ENCODE peak calls at places on chromosomes 4 and X, in eight cellular contexts. One of them, this sample, is unnamed.

GRCh38 chr4:6342530-6343293 is 73.1 kb downstream of the WFS1 start:
- DNase-seq in upper lobe of right lung: no peak
- DNase-seq in lower leg skin: no peak
- DNase-seq in CD4-positive, CD25-positive, alpha-beta regulatory T cell: no peak
- DNase-seq in ovary: no peak
- DNase-seq in kidney: peak
- DNase-seq in left ventricle myocardium inferior: peak
- DNase-seq in brain microvascular endothelial cell: no peak
- DNase-seq in this sample: no peak

GRCh38 chr4:81946996-81947395 is 426.8 kb downstream of the HNRNPD start:
- DNase-seq in brain microvascular endothelial cell: no peak
- DNase-seq in upper lobe of right lung: no peak
- DNase-seq in ovary: no peak
- DNase-seq in lower leg skin: no peak
- DNase-seq in left ventricle myocardium inferior: no peak
- DNase-seq in kidney: no peak
- DNase-seq in CD4-positive, CD25-positive, alpha-beta regulatory T cell: no peak
- DNase-seq in this sample: no peak

GRCh38 chr4:110793890-110794588 is 171.2 kb upstream of the PITX2 start:
- DNase-seq in left ventricle myocardium inferior: no peak
- DNase-seq in upper lobe of right lung: no peak
- DNase-seq in CD4-positive, CD25-positive, alpha-beta regulatory T cell: no peak
- DNase-seq in ovary: no peak
- DNase-seq in kidney: no peak
- DNase-seq in lower leg skin: no peak
- DNase-seq in brain microvascular endothelial cell: no peak
- DNase-seq in this sample: no peak

GRCh38 chr4:55733874-55734437 is 85.6 kb upstream of the EXOC1L start:
- DNase-seq in ovary: no peak
- DNase-seq in left ventricle myocardium inferior: peak
- DNase-seq in kidney: peak
- DNase-seq in lower leg skin: peak
- DNase-seq in CD4-positive, CD25-positive, alpha-beta regulatory T cell: no peak
- DNase-seq in brain microvascular endothelial cell: peak
- DNase-seq in upper lobe of right lung: peak
- DNase-seq in this sample: no peak

GRCh38 chr4:8350841-8351461 is 81.4 kb downstream of the HTRA3 start:
- DNase-seq in lower leg skin: peak
- DNase-seq in kidney: peak
- DNase-seq in brain microvascular endothelial cell: no peak
- DNase-seq in upper lobe of right lung: no peak
- DNase-seq in left ventricle myocardium inferior: no peak
- DNase-seq in CD4-positive, CD25-positive, alpha-beta regulatory T cell: no peak
- DNase-seq in ovary: no peak
- DNase-seq in this sample: no peak

GRCh38 chrX:53674581-53674980 is 11.9 kb downstream of the HUWE1 start:
- DNase-seq in kidney: no peak
- DNase-seq in lower leg skin: no peak
- DNase-seq in upper lobe of right lung: no peak
- DNase-seq in left ventricle myocardium inferior: no peak
- DNase-seq in CD4-positive, CD25-positive, alpha-beta regulatory T cell: no peak
- DNase-seq in ovary: no peak
- DNase-seq in brain microvascular endothelial cell: no peak
- DNase-seq in this sample: no peak

GRCh38 chrX:153556767-153557166 is 39.3 kb downstream of the ATP2B3 start:
- DNase-seq in left ventricle myocardium inferior: no peak
- DNase-seq in lower leg skin: no peak
- DNase-seq in upper lobe of right lung: no peak
- DNase-seq in CD4-positive, CD25-positive, alpha-beta regulatory T cell: no peak
- DNase-seq in ovary: no peak
- DNase-seq in brain microvascular endothelial cell: no peak
- DNase-seq in kidney: no peak
- DNase-seq in this sample: no peak

GRCh38 chr4:119103263-119103662 is 32.4 kb upstream of the MYOZ2 start:
- DNase-seq in CD4-positive, CD25-positive, alpha-beta regulatory T cell: no peak
- DNase-seq in brain microvascular endothelial cell: peak
- DNase-seq in upper lobe of right lung: no peak
- DNase-seq in left ventricle myocardium inferior: peak
- DNase-seq in kidney: no peak
- DNase-seq in lower leg skin: no peak
- DNase-seq in ovary: no peak
- DNase-seq in this sample: peak

GRCh38 chrX:101265869-101266428 is 25.2 kb downstream of the TAF7L start:
- DNase-seq in CD4-positive, CD25-positive, alpha-beta regulatory T cell: no peak
- DNase-seq in lower leg skin: no peak
- DNase-seq in kidney: no peak
- DNase-seq in left ventricle myocardium inferior: no peak
- DNase-seq in upper lobe of right lung: no peak
- DNase-seq in brain microvascular endothelial cell: peak
- DNase-seq in ovary: no peak
- DNase-seq in this sample: no peak

GRCh38 chr4:182736207-182736606 is 181.0 kb downstream of the DCTD start:
- DNase-seq in kidney: no peak
- DNase-seq in CD4-positive, CD25-positive, alpha-beta regulatory T cell: no peak
- DNase-seq in brain microvascular endothelial cell: no peak
- DNase-seq in upper lobe of right lung: no peak
- DNase-seq in left ventricle myocardium inferior: no peak
- DNase-seq in lower leg skin: no peak
- DNase-seq in ovary: no peak
- DNase-seq in this sample: no peak

GRCh38 chr4:147550626-147551250 is 66.5 kb upstream of the TMEM184C start:
- DNase-seq in brain microvascular endothelial cell: peak
- DNase-seq in ovary: no peak
- DNase-seq in upper lobe of right lung: no peak
- DNase-seq in left ventricle myocardium inferior: no peak
- DNase-seq in CD4-positive, CD25-positive, alpha-beta regulatory T cell: peak
- DNase-seq in lower leg skin: no peak
- DNase-seq in kidney: no peak
- DNase-seq in this sample: no peak

GRCh38 chrX:71533514-71533849 is 578 bp downstream of the OGT start:
- DNase-seq in brain microvascular endothelial cell: no peak
- DNase-seq in kidney: no peak
- DNase-seq in lower leg skin: no peak
- DNase-seq in upper lobe of right lung: no peak
- DNase-seq in CD4-positive, CD25-positive, alpha-beta regulatory T cell: no peak
- DNase-seq in ovary: no peak
- DNase-seq in left ventricle myocardium inferior: no peak
- DNase-seq in this sample: no peak

GRCh38 chrX:25558137-25558536 is 542.4 kb upstream of the ARX start:
- DNase-seq in ovary: no peak
- DNase-seq in left ventricle myocardium inferior: no peak
- DNase-seq in brain microvascular endothelial cell: no peak
- DNase-seq in kidney: no peak
- DNase-seq in CD4-positive, CD25-positive, alpha-beta regulatory T cell: no peak
- DNase-seq in upper lobe of right lung: no peak
- DNase-seq in lower leg skin: no peak
- DNase-seq in this sample: no peak

GRCh38 chrX:55919367-55920221 is 202.0 kb downstream of the RRAGB start:
- DNase-seq in left ventricle myocardium inferior: no peak
- DNase-seq in kidney: peak
- DNase-seq in brain microvascular endothelial cell: no peak
- DNase-seq in lower leg skin: no peak
- DNase-seq in CD4-positive, CD25-positive, alpha-beta regulatory T cell: no peak
- DNase-seq in upper lobe of right lung: no peak
- DNase-seq in ovary: no peak
- DNase-seq in this sample: no peak

GRCh38 chrX:115367455-115367854 is 77.9 kb downstream of the LUZP4 start:
- DNase-seq in kidney: no peak
- DNase-seq in lower leg skin: no peak
- DNase-seq in ovary: no peak
- DNase-seq in brain microvascular endothelial cell: peak
- DNase-seq in upper lobe of right lung: no peak
- DNase-seq in left ventricle myocardium inferior: no peak
- DNase-seq in CD4-positive, CD25-positive, alpha-beta regulatory T cell: no peak
- DNase-seq in this sample: no peak

GRCh38 chr4:60897415-60897814 is 302.7 kb upstream of the ADGRL3 start:
- DNase-seq in left ventricle myocardium inferior: no peak
- DNase-seq in lower leg skin: no peak
- DNase-seq in kidney: no peak
- DNase-seq in brain microvascular endothelial cell: peak
- DNase-seq in CD4-positive, CD25-positive, alpha-beta regulatory T cell: no peak
- DNase-seq in ovary: no peak
- DNase-seq in upper lobe of right lung: no peak
- DNase-seq in this sample: no peak

GRCh38 chr4:105990933-105991332 is 95.7 kb downstream of the NPNT start:
- DNase-seq in upper lobe of right lung: peak
- DNase-seq in left ventricle myocardium inferior: peak
- DNase-seq in ovary: peak
- DNase-seq in kidney: peak
- DNase-seq in brain microvascular endothelial cell: peak
- DNase-seq in lower leg skin: peak
- DNase-seq in CD4-positive, CD25-positive, alpha-beta regulatory T cell: no peak
- DNase-seq in this sample: no peak

GRCh38 chrX:132092439-132093065 is 35.3 kb downstream of the FRMD7 start:
- DNase-seq in ovary: peak
- DNase-seq in upper lobe of right lung: no peak
- DNase-seq in brain microvascular endothelial cell: peak
- DNase-seq in CD4-positive, CD25-positive, alpha-beta regulatory T cell: peak
- DNase-seq in left ventricle myocardium inferior: peak
- DNase-seq in kidney: no peak
- DNase-seq in lower leg skin: no peak
- DNase-seq in this sample: peak

GRCh38 chrX:49991718-49992117 is 69.3 kb downstream of the CLCN5 start:
- DNase-seq in brain microvascular endothelial cell: no peak
- DNase-seq in CD4-positive, CD25-positive, alpha-beta regulatory T cell: no peak
- DNase-seq in lower leg skin: no peak
- DNase-seq in upper lobe of right lung: no peak
- DNase-seq in ovary: no peak
- DNase-seq in kidney: no peak
- DNase-seq in left ventricle myocardium inferior: no peak
- DNase-seq in this sample: no peak

DNA sequence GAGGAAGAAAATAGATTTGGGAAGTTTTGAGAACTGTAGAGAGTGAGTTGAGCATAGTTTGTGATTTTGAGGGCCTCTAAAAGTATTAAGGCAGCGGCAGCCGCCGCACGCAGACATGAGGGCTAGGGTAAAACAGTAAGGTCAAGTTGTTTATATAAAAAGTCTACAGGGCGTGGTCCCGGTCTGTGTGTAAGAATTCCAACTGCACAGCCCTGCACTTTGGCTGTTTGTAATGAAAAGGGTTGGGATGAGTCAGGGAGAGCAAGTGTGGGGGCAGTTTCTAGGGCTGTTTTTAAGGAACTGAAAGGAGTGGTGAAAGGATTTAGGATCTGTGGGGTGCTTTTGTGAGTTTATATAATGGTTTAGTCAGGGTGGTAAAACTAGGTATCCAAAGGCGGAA is 55.0 kb downstream of the BEX3 start:
- DNase-seq in left ventricle myocardium inferior: no peak
- DNase-seq in brain microvascular endothelial cell: peak
- DNase-seq in upper lobe of right lung: no peak
- DNase-seq in ovary: no peak
- DNase-seq in lower leg skin: no peak
- DNase-seq in CD4-positive, CD25-positive, alpha-beta regulatory T cell: no peak
- DNase-seq in kidney: no peak
- DNase-seq in this sample: no peak
- H3K4me3 ChIP-seq in left ventricle myocardium inferior: no peak
- H3K4me3 ChIP-seq in brain microvascular endothelial cell: no peak
- H3K4me3 ChIP-seq in upper lobe of right lung: no peak
- H3K4me3 ChIP-seq in ovary: no peak
- H3K4me3 ChIP-seq in lower leg skin: no peak
- H3K4me3 ChIP-seq in CD4-positive, CD25-positive, alpha-beta regulatory T cell: no peak
- H3K4me3 ChIP-seq in kidney: no peak
- H3K4me3 ChIP-seq in this sample: no peak

DNA sequence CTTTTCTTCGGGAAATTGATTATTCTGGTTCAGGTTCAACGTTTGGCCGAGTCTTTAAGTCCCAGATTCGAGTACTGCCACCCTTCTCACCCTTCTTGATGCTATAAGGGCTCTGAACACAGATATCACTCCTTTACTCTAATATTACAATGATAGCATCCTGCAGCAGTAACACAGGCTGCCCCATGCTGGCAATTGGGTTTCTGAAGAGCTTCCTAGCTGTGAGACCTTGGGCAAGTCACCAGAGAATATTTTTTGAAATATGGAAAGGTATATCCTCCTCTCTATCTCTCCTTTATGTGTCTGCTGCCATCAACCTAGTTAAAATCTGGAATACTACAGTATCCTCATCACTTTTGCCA is 297 bp upstream of the MTMR8 start:
- DNase-seq in upper lobe of right lung: no peak
- DNase-seq in kidney: no peak
- DNase-seq in CD4-positive, CD25-positive, alpha-beta regulatory T cell: no peak
- DNase-seq in left ventricle myocardium inferior: no peak
- DNase-seq in ovary: no peak
- DNase-seq in brain microvascular endothelial cell: no peak
- DNase-seq in lower leg skin: no peak
- DNase-seq in this sample: no peak
- H3K4me3 ChIP-seq in upper lobe of right lung: peak
- H3K4me3 ChIP-seq in kidney: peak
- H3K4me3 ChIP-seq in CD4-positive, CD25-positive, alpha-beta regulatory T cell: peak
- H3K4me3 ChIP-seq in left ventricle myocardium inferior: peak
- H3K4me3 ChIP-seq in ovary: peak
- H3K4me3 ChIP-seq in brain microvascular endothelial cell: peak
- H3K4me3 ChIP-seq in lower leg skin: peak
- H3K4me3 ChIP-seq in this sample: peak

DNA sequence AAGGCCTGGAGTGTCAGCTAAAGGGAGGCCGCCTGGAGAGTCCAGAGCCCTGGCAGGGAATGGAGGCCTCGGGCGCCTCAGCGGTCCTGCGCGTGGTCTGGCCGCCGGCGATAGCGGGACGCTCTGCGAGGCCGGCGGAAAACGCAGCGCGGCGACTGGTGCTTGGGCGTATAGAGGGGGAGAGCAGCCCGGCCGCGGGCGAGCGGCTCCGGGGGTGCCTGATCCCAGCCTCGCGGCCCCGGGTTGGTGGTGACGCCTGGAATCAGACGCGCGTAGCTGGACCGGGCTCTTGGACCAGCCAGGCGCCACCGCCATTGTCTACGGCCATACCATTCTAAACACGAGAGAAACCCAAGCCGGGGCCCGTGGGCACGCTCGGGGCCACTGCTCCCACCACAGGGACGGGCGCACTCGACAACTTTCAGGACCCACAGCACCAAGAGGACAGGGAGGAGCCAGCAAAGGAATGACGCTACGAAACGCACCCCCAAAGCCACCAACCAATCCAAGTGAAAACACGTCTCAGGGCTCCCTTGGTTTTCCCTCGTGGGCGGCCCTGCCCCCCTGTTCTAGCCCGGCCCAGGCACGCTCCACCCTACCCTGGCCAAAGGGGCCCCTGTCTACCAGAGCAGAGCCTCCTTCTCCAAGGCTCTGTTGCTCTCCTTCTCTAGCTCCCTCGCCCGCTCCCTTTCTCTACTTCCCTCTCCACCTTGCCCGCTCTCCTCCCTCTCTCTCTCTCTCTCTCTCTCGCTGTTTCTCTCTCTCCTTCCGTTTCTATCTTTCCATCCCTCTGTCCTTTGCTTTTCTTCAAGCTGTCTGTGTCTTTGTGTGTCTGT is 7.8 kb downstream of the FRG2 start:
- DNase-seq in upper lobe of right lung: no peak
- DNase-seq in lower leg skin: no peak
- DNase-seq in ovary: no peak
- DNase-seq in CD4-positive, CD25-positive, alpha-beta regulatory T cell: no peak
- DNase-seq in brain microvascular endothelial cell: no peak
- DNase-seq in kidney: peak
- DNase-seq in left ventricle myocardium inferior: no peak
- DNase-seq in this sample: no peak
- H3K4me3 ChIP-seq in upper lobe of right lung: no peak
- H3K4me3 ChIP-seq in lower leg skin: no peak
- H3K4me3 ChIP-seq in ovary: no peak
- H3K4me3 ChIP-seq in CD4-positive, CD25-positive, alpha-beta regulatory T cell: no peak
- H3K4me3 ChIP-seq in brain microvascular endothelial cell: no peak
- H3K4me3 ChIP-seq in kidney: no peak
- H3K4me3 ChIP-seq in left ventricle myocardium inferior: no peak
- H3K4me3 ChIP-seq in this sample: no peak

GRCh38 chr4:87633239-87633638 is 16.8 kb upstream of the DMP1 start:
- DNase-seq in brain microvascular endothelial cell: peak
- DNase-seq in lower leg skin: no peak
- DNase-seq in CD4-positive, CD25-positive, alpha-beta regulatory T cell: no peak
- DNase-seq in left ventricle myocardium inferior: no peak
- DNase-seq in upper lobe of right lung: no peak
- DNase-seq in ovary: no peak
- DNase-seq in kidney: no peak
- DNase-seq in this sample: no peak
- H3K4me3 ChIP-seq in brain microvascular endothelial cell: no peak
- H3K4me3 ChIP-seq in lower leg skin: no peak
- H3K4me3 ChIP-seq in CD4-positive, CD25-positive, alpha-beta regulatory T cell: no peak
- H3K4me3 ChIP-seq in left ventricle myocardium inferior: no peak
- H3K4me3 ChIP-seq in upper lobe of right lung: no peak
- H3K4me3 ChIP-seq in ovary: no peak
- H3K4me3 ChIP-seq in kidney: no peak
- H3K4me3 ChIP-seq in this sample: no peak